ENCODE peak calls at places on chromosome 18, in five cellular contexts. U, Z, L, A and Y are unnamed samples.
A peak's percentile ranks its signal among the peaks of the same experiment; 100 is the strongest.

GRCh38 chr18:41075212-41075611 is 879.8 kb upstream of the PIK3C3 start:
- DNase-seq in L (no peak), A (no peak), Z (no peak), U (no peak), Y (no peak)

GRCh38 chr18:67919316-67919715 is 402.8 kb upstream of the DSEL start:
- DNase-seq in A (no peak), U (no peak), Z (no peak), L (no peak), Y (no peak)

GRCh38 chr18:8139971-8140406 is 469.2 kb upstream of the RAB12 start:
- DNase-seq in L (no peak), Z (peak; percentile 39), A (no peak), U (peak; percentile 35), Y (no peak)

GRCh38 chr18:37403788-37404187 is 161.8 kb downstream of the CELF4 start:
- DNase-seq in Z (no peak), L (no peak), A (no peak), U (no peak), Y (no peak)

GRCh38 chr18:55488473-55488872 is 99.5 kb downstream of the TCF4 start:
- DNase-seq in Z (no peak), A (no peak), U (no peak), L (no peak), Y (no peak)

GRCh38 chr18:39350916-39351315 is 1785.3 kb upstream of the CELF4 start:
- DNase-seq in Z (no peak), U (no peak), A (no peak), L (no peak), Y (no peak)

GRCh38 chr18:26487437-26487836 is 60.9 kb downstream of the KCTD1 start:
- DNase-seq in Z (peak; percentile 49), A (no peak), L (no peak), U (no peak), Y (no peak)

GRCh38 chr18:77879829-77880228 is 630.2 kb downstream of the GALR1 start:
- DNase-seq in U (no peak), A (no peak), L (no peak), Z (no peak), Y (no peak)

GRCh38 chr18:4119127-4119648 is 335.9 kb downstream of the DLGAP1 start:
- DNase-seq in Z (no peak), A (no peak), U (no peak), L (no peak), Y (no peak)

GRCh38 chr18:77339623-77340022 is 90.0 kb downstream of the GALR1 start:
- DNase-seq in A (no peak), U (no peak), Z (no peak), L (no peak), Y (no peak)

GRCh38 chr18:55869965-55870585 is 282.1 kb upstream of the TCF4 start:
- DNase-seq in U (no peak), Z (peak; percentile 46), L (peak; percentile 46), A (no peak), Y (no peak)

GRCh38 chr18:57015036-57015805 is 131.7 kb upstream of the BOD1L2 start:
- DNase-seq in Z (no peak), L (no peak), A (no peak), U (no peak), Y (no peak)

GRCh38 chr18:37400832-37401231 is 164.8 kb downstream of the CELF4 start:
- DNase-seq in L (no peak), U (no peak), Z (no peak), A (no peak), Y (no peak)

GRCh38 chr18:59837586-59837985 is 62.2 kb upstream of the PMAIP1 start:
- DNase-seq in A (peak; percentile 16), Z (peak; percentile 60), U (peak; percentile 35), L (peak; percentile 88), Y (peak; percentile 78)

GRCh38 chr18:26549486-26550435 is 1.4 kb upstream of the KCTD1 start:
- DNase-seq in Z (peak; percentile 24), A (peak; percentile 73), U (peak; percentile 80), L (peak; percentile 49), Y (peak; percentile 43)

GRCh38 chr18:35491689-35492077 is 6.1 kb downstream of the INO80C start:
- DNase-seq in L (no peak), A (no peak), Z (no peak), U (no peak), Y (peak; percentile 76)

GRCh38 chr18:47587587-47587986 is 336.1 kb upstream of the SKOR2 start:
- DNase-seq in U (no peak), Z (no peak), L (no peak), A (no peak), Y (no peak)

GRCh38 chr18:37385846-37386435 is 179.7 kb downstream of the CELF4 start:
- DNase-seq in L (no peak), Z (no peak), A (no peak), U (no peak), Y (peak; percentile 38)

GRCh38 chr18:3649559-3650426 is 199.8 kb downstream of the TGIF1 start:
- DNase-seq in U (peak; percentile 38), A (peak; percentile 47), Z (no peak), L (no peak), Y (peak; percentile 48)

GRCh38 chr18:61743775-61744531 is 148.9 kb downstream of the RNF152 start:
- DNase-seq in L (no peak), A (no peak), U (no peak), Z (no peak), Y (no peak)

GRCh38 chr18:44909191-44909719 is 228.6 kb downstream of the SETBP1 start:
- DNase-seq in L (peak; percentile 53), Z (no peak), U (no peak), A (no peak), Y (no peak)

GRCh38 chr18:70371085-70371735 is 82.4 kb downstream of the SOCS6 start:
- DNase-seq in Z (no peak), L (peak; percentile 52), U (no peak), A (no peak), Y (no peak)

GRCh38 chr18:8366656-8367055 is 242.6 kb upstream of the RAB12 start:
- DNase-seq in U (no peak), Z (no peak), L (no peak), A (no peak), Y (no peak)

GRCh38 chr18:60656563-60656962 is 284.0 kb upstream of the MC4R start:
- DNase-seq in A (no peak), L (no peak), Z (no peak), U (no peak), Y (no peak)

GRCh38 chr18:38576915-38577314 is 1011.3 kb upstream of the CELF4 start:
- DNase-seq in Z (no peak), U (no peak), A (no peak), L (no peak), Y (no peak)

GRCh38 chr18:34611904-34612303 is 98.2 kb upstream of the DTNA start:
- DNase-seq in A (no peak), Z (no peak), L (no peak), U (no peak), Y (no peak)

GRCh38 chr18:60893331-60894114 is 439.7 kb upstream of the CDH20 start:
- DNase-seq in Z (no peak), L (no peak), U (no peak), A (no peak), Y (no peak)

DNA sequence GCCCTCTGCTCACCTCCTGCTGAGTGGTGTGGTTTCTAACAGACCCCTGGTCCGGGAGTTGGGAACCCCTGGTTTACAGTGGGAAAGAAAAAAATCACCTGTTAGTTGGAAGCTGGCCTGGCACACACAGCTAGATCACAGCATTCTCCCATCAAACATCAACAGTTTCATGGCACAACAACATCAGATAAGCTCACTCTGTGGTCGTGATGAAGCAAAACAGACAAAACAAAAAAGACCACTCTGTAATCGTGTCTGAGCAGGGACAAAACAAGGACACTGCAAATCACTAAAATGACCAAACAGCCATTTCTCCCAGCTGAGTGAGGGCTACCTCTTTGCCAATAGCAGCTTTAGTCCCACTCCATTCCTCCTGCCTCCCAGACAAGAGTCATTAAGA is 9.0 kb upstream of the IMPACT start:
- DNase-seq in U (no peak), A (no peak), L (no peak), Z (no peak), Y (peak; percentile 62)
- TF ChIP-seq POLR2A in U (no peak), A (no peak), L (no peak), Z (no peak), Y (no peak)

GRCh38 chr18:63284173-63284765 is 35.3 kb downstream of the BCL2 start:
- DNase-seq in U (no peak), L (no peak), A (no peak), Z (no peak), Y (no peak)

GRCh38 chr18:63286926-63287325 is 32.6 kb downstream of the BCL2 start:
- DNase-seq in U (no peak), A (no peak), Z (no peak), L (no peak), Y (no peak)

GRCh38 chr18:63283305-63283704 is 36.3 kb downstream of the BCL2 start:
- DNase-seq in Z (no peak), U (no peak), L (no peak), A (no peak), Y (no peak)

GRCh38 chr18:63284861-63285260 is 34.7 kb downstream of the BCL2 start:
- DNase-seq in L (no peak), Z (no peak), A (no peak), U (no peak), Y (no peak)

DNA sequence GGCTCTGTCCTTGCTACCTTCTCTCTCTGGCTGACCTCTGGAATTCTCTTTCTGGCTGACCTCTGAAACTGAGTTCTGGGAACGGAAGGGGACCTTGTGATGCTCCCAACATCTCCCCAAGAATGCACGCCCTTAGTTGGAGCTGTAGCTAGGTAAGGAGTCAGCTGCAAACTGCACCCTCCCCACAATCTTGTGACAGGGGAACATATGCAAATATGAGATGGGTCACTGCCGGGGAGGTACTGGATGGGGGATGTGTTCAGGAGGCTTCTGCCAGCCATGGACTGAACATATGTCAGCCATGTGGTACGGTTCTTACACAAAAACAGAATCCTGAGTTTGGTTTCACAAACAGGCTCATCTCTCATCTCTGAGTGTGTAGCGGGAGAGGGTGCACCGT is 34.2 kb downstream of the BCL2 start:
- DNase-seq in Z (no peak), L (peak; percentile 86), A (no peak), U (no peak), Y (no peak)
- TF ChIP-seq POLR2A in Z (no peak), L (no peak), A (no peak), U (no peak), Y (no peak)

GRCh38 chr18:75208055-75208835 is 694 bp downstream of the PTGR3 start:
- DNase-seq in L (peak; percentile 73), A (no peak), U (peak; percentile 57), Z (peak; percentile 53), Y (peak; percentile 82)
- TF ChIP-seq POLR2A in L (no peak), A (no peak), U (no peak), Z (no peak), Y (peak; percentile 40)

GRCh38 chr18:58044370-58045264 is 591 bp downstream of the NEDD4L start:
- DNase-seq in U (peak; percentile 59), L (peak; percentile 77), A (peak; percentile 13), Z (peak; percentile 32), Y (peak; percentile 74)
- TF ChIP-seq POLR2A in U (no peak), L (peak; percentile 61), A (no peak), Z (no peak), Y (peak; percentile 47)

GRCh38 chr18:42604820-42605219 is 510.7 kb downstream of the RIT2 start:
- DNase-seq in U (no peak), L (no peak), A (no peak), Z (no peak), Y (no peak)
- TF ChIP-seq POLR2A in U (no peak), L (no peak), A (no peak), Z (no peak), Y (no peak)

DNA sequence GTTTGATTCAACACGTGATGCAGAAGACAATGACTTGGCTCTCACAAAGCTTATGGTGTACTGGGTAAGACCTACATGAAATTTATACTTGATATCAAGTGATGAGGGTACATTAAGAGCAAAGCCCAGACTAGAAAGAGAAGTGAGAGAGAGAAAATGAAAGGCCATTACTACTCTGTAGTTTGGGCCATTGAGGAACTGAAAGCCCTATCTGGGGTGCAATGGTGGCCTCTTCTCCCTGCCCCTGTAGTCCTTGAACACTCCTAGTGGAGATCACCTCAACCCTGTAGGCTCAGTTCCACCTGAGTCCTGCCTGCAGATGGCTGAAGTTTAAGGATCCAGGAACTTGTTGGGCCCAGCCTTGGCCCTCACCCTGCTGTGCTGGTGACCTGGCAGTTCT is 569.8 kb upstream of the MEX3C start:
- DNase-seq in L (no peak), U (no peak), A (no peak), Z (no peak), Y (no peak)
- TF ChIP-seq POLR2A in L (no peak), U (no peak), A (no peak), Z (no peak), Y (no peak)